ENCODE peak calls at places on chromosomes 1 and 21, in ten cellular contexts. W, E, O, N, B, V, R, H, D and U are unnamed samples.

GRCh38 chr1:167722152-167722869 is 529 bp downstream of the MPZL1 start:
- DNase-seq in O (no peak), D (peak), H (peak), B (peak), E (no peak), W (no peak), N (peak), V (peak), R (peak), U (no peak)

GRCh38 chr1:110091791-110092190 is 20.5 kb upstream of the UBL4B start:
- DNase-seq in O (no peak), V (no peak), B (peak), N (no peak), D (no peak), H (no peak), W (no peak), E (no peak), R (no peak), U (no peak)

GRCh38 chr1:170599033-170599432 is 64.9 kb upstream of the PRRX1 start:
- DNase-seq in V (no peak), D (no peak), W (no peak), E (no peak), N (no peak), O (no peak), H (no peak), B (no peak), R (no peak), U (no peak)

GRCh38 chr1:196877964-196878363 is 9.9 kb upstream of the CFHR4 start:
- DNase-seq in O (no peak), B (no peak), R (peak), D (peak), V (no peak), N (no peak), E (no peak), H (no peak), W (peak), U (peak)

GRCh38 chr1:12078938-12079861 is 16.1 kb downstream of the TNFRSF8 start:
- DNase-seq in W (peak), D (peak), O (no peak), V (peak), E (no peak), R (peak), H (no peak), B (no peak), N (peak), U (peak)

GRCh38 chr1:109668123-109668800 is 405 bp downstream of the GSTM2 start:
- DNase-seq in V (no peak), H (peak), R (no peak), B (peak), O (no peak), W (no peak), D (no peak), N (no peak), E (no peak), U (no peak)

GRCh38 chr1:8450312-8450711 is 132.4 kb downstream of the SLC45A1 start:
- DNase-seq in R (no peak), V (no peak), W (no peak), D (no peak), E (no peak), B (no peak), O (no peak), N (no peak), H (no peak), U (no peak)

GRCh38 chr1:22612657-22613056 is 23.8 kb upstream of the C1QA start:
- DNase-seq in N (no peak), D (no peak), E (no peak), O (no peak), B (peak), W (no peak), R (no peak), H (no peak), V (no peak), U (no peak)

GRCh38 chr1:220491891-220492290 is 36.0 kb upstream of the MARK1 start:
- DNase-seq in N (no peak), B (no peak), R (no peak), W (no peak), D (no peak), H (no peak), E (no peak), O (no peak), V (no peak), U (no peak)

GRCh38 chr21:42701706-42702456 is 48.5 kb downstream of the PDE9A start:
- DNase-seq in D (no peak), E (no peak), R (no peak), O (no peak), W (no peak), V (no peak), H (no peak), B (no peak), N (no peak), U (no peak)

GRCh38 chr21:31446206-31446900 is 102.3 kb upstream of the TIAM1 start:
- DNase-seq in R (no peak), D (no peak), V (peak), O (no peak), W (no peak), E (no peak), N (no peak), H (no peak), B (no peak), U (no peak)

GRCh38 chr21:42864812-42865211 is 14.5 kb downstream of the WDR4 start:
- DNase-seq in V (no peak), E (no peak), H (no peak), O (no peak), B (no peak), R (no peak), W (no peak), D (no peak), N (no peak), U (peak)

GRCh38 chr1:111814305-111814628 is 58.6 kb downstream of the DDX20 start:
- DNase-seq in H (no peak), D (no peak), N (no peak), V (no peak), R (no peak), E (no peak), B (no peak), W (no peak), O (no peak), U (no peak)

GRCh38 chr1:53606197-53607095 is 132.5 kb downstream of the GLIS1 start:
- DNase-seq in B (no peak), V (no peak), E (no peak), O (no peak), W (no peak), D (no peak), R (no peak), N (no peak), H (no peak), U (no peak)

GRCh38 chr1:234842726-234843641 is 233.0 kb upstream of the IRF2BP2 start:
- DNase-seq in R (peak), H (no peak), W (no peak), V (peak), O (no peak), E (no peak), D (peak), N (no peak), B (peak), U (peak)

GRCh38 chr1:8394456-8395321 is 76.8 kb downstream of the SLC45A1 start:
- DNase-seq in R (peak), W (no peak), B (no peak), H (no peak), N (peak), V (no peak), O (no peak), D (peak), E (no peak), U (no peak)

GRCh38 chr1:21966247-21967000 is 10.4 kb upstream of the CELA3B start:
- DNase-seq in E (no peak), O (no peak), V (no peak), W (no peak), N (no peak), H (no peak), R (peak), B (peak), D (peak), U (no peak)

GRCh38 chr1:200038645-200038986 is 11.1 kb downstream of the NR5A2 start:
- DNase-seq in N (no peak), B (no peak), R (no peak), H (no peak), O (no peak), V (no peak), W (no peak), E (no peak), D (no peak), U (no peak)

GRCh38 chr1:21175670-21176581 is 771 bp downstream of the EIF4G3 start:
- DNase-seq in O (no peak), D (peak), V (peak), H (peak), E (no peak), W (peak), R (no peak), N (peak), B (peak), U (peak)

GRCh38 chr1:40362199-40362598 is 11.3 kb upstream of the SMAP2 start:
- DNase-seq in H (no peak), W (no peak), O (no peak), N (no peak), R (no peak), E (no peak), V (no peak), B (no peak), D (no peak), U (no peak)

GRCh38 chr1:155126494-155127104 is 1.1 kb upstream of the EFNA1 start:
- DNase-seq in V (peak), H (peak), O (no peak), N (peak), R (peak), B (peak), E (no peak), W (peak), D (peak), U (peak)

GRCh38 chr1:212488436-212489283 is 55.9 kb downstream of the NENF start:
- DNase-seq in V (no peak), H (peak), N (peak), O (peak), D (peak), W (no peak), R (peak), E (no peak), B (peak), U (no peak)

GRCh38 chr1:3186526-3186921 is 117.5 kb downstream of the PRDM16 start:
- DNase-seq in W (peak), N (no peak), H (peak), V (no peak), R (peak), D (peak), B (peak), E (peak), O (peak), U (peak)

GRCh38 chr21:31265293-31265692 is 78.8 kb downstream of the TIAM1 start:
- DNase-seq in E (no peak), B (peak), N (no peak), H (no peak), R (peak), D (no peak), O (no peak), W (no peak), V (no peak), U (no peak)

GRCh38 chr1:184825571-184825970 is 70.9 kb upstream of the EDEM3 start:
- DNase-seq in E (no peak), W (no peak), B (no peak), H (no peak), O (no peak), R (no peak), N (no peak), V (no peak), D (no peak), U (no peak)

GRCh38 chr1:218775476-218776170 is 398.1 kb upstream of the LYPLAL1 start:
- DNase-seq in H (no peak), V (no peak), B (no peak), N (no peak), W (no peak), R (peak), E (no peak), D (no peak), O (no peak), U (peak)

GRCh38 chr1:23673086-23673813 is 18.4 kb upstream of the RPL11 start:
- DNase-seq in E (no peak), W (peak), V (peak), O (no peak), H (no peak), B (no peak), N (peak), D (peak), R (peak), U (no peak)

GRCh38 chr1:2351723-2352122 is 39.6 kb downstream of the MORN1 start:
- DNase-seq in B (no peak), O (no peak), E (no peak), N (no peak), W (no peak), R (no peak), H (no peak), D (no peak), V (no peak), U (peak)

GRCh38 chr1:2422523-2422922 is 10.2 kb upstream of the PEX10 start:
- DNase-seq in O (no peak), R (no peak), N (no peak), D (no peak), H (no peak), V (no peak), W (no peak), B (no peak), E (no peak), U (no peak)

GRCh38 chr1:220928725-220929297 is 49.6 kb downstream of the HLX start:
- DNase-seq in W (no peak), R (no peak), B (no peak), N (no peak), O (no peak), V (no peak), H (no peak), D (no peak), E (no peak), U (no peak)

GRCh38 chr1:213987422-213987875 is 324 bp upstream of the PROX1 start:
- DNase-seq in E (no peak), N (no peak), W (no peak), R (no peak), D (peak), V (no peak), H (no peak), B (no peak), O (no peak), U (no peak)

GRCh38 chr1:63960326-63960725 is 186.5 kb downstream of the ROR1 start:
- DNase-seq in W (no peak), N (no peak), R (no peak), B (no peak), E (no peak), H (no peak), O (no peak), V (no peak), D (peak), U (no peak)

GRCh38 chr1:168285971-168286628 is 5.4 kb downstream of the TBX19 start:
- DNase-seq in E (no peak), H (no peak), R (no peak), N (no peak), V (no peak), D (no peak), O (no peak), W (no peak), B (no peak), U (no peak)

GRCh38 chr1:101507547-101507971 is 270.7 kb downstream of the S1PR1 start:
- DNase-seq in R (no peak), V (no peak), H (no peak), E (no peak), N (no peak), O (no peak), W (no peak), B (no peak), D (no peak), U (no peak)

GRCh38 chr1:7433896-7434295 is 337.2 kb upstream of the VAMP3 start:
- DNase-seq in H (no peak), D (no peak), V (no peak), W (no peak), B (no peak), E (no peak), R (no peak), N (no peak), O (no peak), U (peak)

GRCh38 chr1:36542962-36543515 is 60.3 kb upstream of the CSF3R start:
- DNase-seq in O (no peak), N (peak), H (no peak), R (no peak), W (no peak), B (no peak), E (no peak), V (no peak), D (peak), U (no peak)
- TF ChIP-seq CTCF in O (no peak), N (no peak), H (no peak), R (no peak), W (peak), B (no peak), E (no peak), V (peak), D (peak), U (no peak)

GRCh38 chr1:33377750-33378149 is 53.1 kb downstream of the PHC2 start:
- DNase-seq in E (no peak), V (no peak), H (no peak), D (no peak), O (no peak), N (no peak), W (no peak), B (no peak), R (peak), U (no peak)
- TF ChIP-seq CTCF in E (no peak), V (no peak), H (no peak), D (no peak), O (no peak), N (no peak), W (no peak), B (no peak), R (no peak), U (no peak)

DNA sequence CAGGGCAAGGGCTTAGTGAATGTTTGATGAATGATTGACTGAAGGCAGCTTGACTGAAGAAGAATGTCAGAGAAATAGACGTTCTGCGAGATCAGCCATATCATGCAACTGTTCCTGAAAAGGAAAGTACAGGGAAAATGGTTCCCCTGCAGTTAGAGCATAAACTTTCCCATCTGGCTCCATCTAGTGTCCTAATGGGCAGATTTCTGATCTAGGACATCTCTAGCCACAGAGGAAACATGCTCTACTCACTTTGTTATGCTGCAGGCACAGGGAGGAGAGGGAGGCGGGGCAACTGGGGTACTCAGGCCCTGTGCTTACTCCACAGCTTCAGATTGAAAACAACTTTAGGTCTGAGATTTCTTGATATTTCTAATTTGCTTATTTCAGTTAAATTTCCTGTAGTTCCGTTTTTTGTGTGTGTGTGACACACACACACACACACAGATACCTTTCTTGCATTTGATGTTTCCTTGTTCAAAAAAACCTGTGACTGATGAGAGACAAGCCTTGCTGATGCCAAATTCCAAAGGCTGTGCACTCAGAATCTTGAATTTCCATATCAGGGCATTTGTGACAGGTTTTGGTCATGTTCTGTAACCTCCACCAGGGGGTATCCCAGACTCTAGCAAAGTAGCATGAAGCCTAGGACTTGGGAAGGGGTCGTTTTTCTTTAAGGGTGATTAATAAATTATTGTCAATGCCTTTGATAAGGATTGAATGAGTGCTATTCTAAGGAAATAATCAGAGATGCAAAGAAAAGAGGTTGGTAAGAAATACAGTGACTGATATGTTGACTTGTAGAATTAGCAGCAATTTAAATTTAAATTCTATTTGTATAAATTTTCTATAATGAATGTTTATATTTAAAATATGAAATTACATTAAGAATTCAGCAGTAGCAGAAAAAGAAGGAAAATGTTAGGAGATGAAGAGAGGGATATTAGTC is 139.7 kb upstream of the BEND5 start:
- DNase-seq in W (no peak), B (no peak), E (no peak), D (peak), R (peak), V (peak), N (peak), O (no peak), H (no peak), U (no peak)
- TF ChIP-seq CTCF in W (peak), B (peak), E (no peak), D (peak), R (peak), V (peak), N (peak), O (peak), H (no peak), U (peak)

GRCh38 chr1:202237052-202237451 is 43.5 kb downstream of the LGR6 start:
- DNase-seq in W (peak), O (no peak), D (peak), B (no peak), V (peak), N (peak), H (no peak), R (no peak), E (no peak), U (peak)
- TF ChIP-seq CTCF in W (peak), O (peak), D (peak), B (peak), V (peak), N (peak), H (no peak), R (peak), E (peak), U (no peak)

GRCh38 chr1:87598429-87598828 is 269.7 kb downstream of the LMO4 start:
- DNase-seq in W (no peak), O (no peak), H (no peak), R (no peak), V (no peak), N (no peak), D (peak), E (no peak), B (no peak), U (no peak)
- TF ChIP-seq CTCF in W (peak), O (no peak), H (no peak), R (no peak), V (no peak), N (no peak), D (peak), E (no peak), B (no peak), U (no peak)